ENCODE peak calls at places on chromosomes 11 and 22, in seven cellular contexts. One of them, this sample, is unnamed. For H3K9me3, the result is how much of the 10 kb centered on the place peaks cover.

GRCh38 chr22:44245867-44246266 is 65.1 kb downstream of the PARVG start:
- DNase-seq in OCI-LY7: no peak
- DNase-seq in lower lobe of right lung: no peak
- DNase-seq in heart left ventricle: no peak
- DNase-seq in neural progenitor cell: no peak
- DNase-seq in thyroid gland: peak
- DNase-seq in thoracic aorta: no peak
- DNase-seq in this sample: no peak

GRCh38 chr11:47447906-47448305 is 1.0 kb downstream of the RAPSN start:
- DNase-seq in neural progenitor cell: no peak
- DNase-seq in lower lobe of right lung: no peak
- DNase-seq in thyroid gland: no peak
- DNase-seq in OCI-LY7: no peak
- DNase-seq in thoracic aorta: no peak
- DNase-seq in heart left ventricle: no peak
- DNase-seq in this sample: no peak

GRCh38 chr22:44975444-44976262 is 34.2 kb downstream of the PHF21B start:
- DNase-seq in thyroid gland: peak
- DNase-seq in thoracic aorta: no peak
- DNase-seq in OCI-LY7: peak
- DNase-seq in neural progenitor cell: peak
- DNase-seq in heart left ventricle: peak
- DNase-seq in lower lobe of right lung: peak
- DNase-seq in this sample: peak

GRCh38 chr11:121466063-121466794 is 13.5 kb upstream of the SORL1-AS1 start:
- DNase-seq in OCI-LY7: peak
- DNase-seq in thyroid gland: peak
- DNase-seq in thoracic aorta: peak
- DNase-seq in heart left ventricle: peak
- DNase-seq in lower lobe of right lung: peak
- DNase-seq in neural progenitor cell: peak
- DNase-seq in this sample: peak

GRCh38 chr11:99773646-99774045 is 752.9 kb downstream of the CNTN5 start:
- DNase-seq in thyroid gland: peak
- DNase-seq in heart left ventricle: no peak
- DNase-seq in neural progenitor cell: no peak
- DNase-seq in lower lobe of right lung: no peak
- DNase-seq in thoracic aorta: no peak
- DNase-seq in OCI-LY7: no peak
- DNase-seq in this sample: no peak

GRCh38 chr22:20885557-20886323 is 26.9 kb downstream of the SNAP29 start:
- DNase-seq in thoracic aorta: peak
- DNase-seq in thyroid gland: peak
- DNase-seq in lower lobe of right lung: peak
- DNase-seq in neural progenitor cell: peak
- DNase-seq in OCI-LY7: peak
- DNase-seq in heart left ventricle: peak
- DNase-seq in this sample: peak

GRCh38 chr11:45643585-45643984 is 21.8 kb downstream of the CHST1 start:
- DNase-seq in thyroid gland: no peak
- DNase-seq in heart left ventricle: no peak
- DNase-seq in thoracic aorta: no peak
- DNase-seq in neural progenitor cell: no peak
- DNase-seq in lower lobe of right lung: no peak
- DNase-seq in OCI-LY7: no peak
- DNase-seq in this sample: no peak

GRCh38 chr22:19969141-19969928 is 27.7 kb upstream of the TXNRD2 start:
- DNase-seq in heart left ventricle: no peak
- DNase-seq in thoracic aorta: no peak
- DNase-seq in OCI-LY7: no peak
- DNase-seq in neural progenitor cell: no peak
- DNase-seq in lower lobe of right lung: no peak
- DNase-seq in thyroid gland: no peak
- DNase-seq in this sample: no peak

GRCh38 chr11:88655163-88655562 is 317.6 kb upstream of the CTSC start:
- DNase-seq in lower lobe of right lung: no peak
- DNase-seq in neural progenitor cell: no peak
- DNase-seq in OCI-LY7: no peak
- DNase-seq in heart left ventricle: no peak
- DNase-seq in thoracic aorta: no peak
- DNase-seq in thyroid gland: no peak
- DNase-seq in this sample: no peak

GRCh38 chr11:2555376-2555775 is 110.6 kb downstream of the KCNQ1 start:
- DNase-seq in heart left ventricle: no peak
- DNase-seq in neural progenitor cell: no peak
- DNase-seq in OCI-LY7: no peak
- DNase-seq in thoracic aorta: no peak
- DNase-seq in lower lobe of right lung: peak
- DNase-seq in thyroid gland: no peak
- DNase-seq in this sample: no peak

GRCh38 chr11:102447941-102448868 is 4.4 kb downstream of the TMEM123 start:
- DNase-seq in heart left ventricle: no peak
- DNase-seq in lower lobe of right lung: no peak
- DNase-seq in neural progenitor cell: no peak
- DNase-seq in OCI-LY7: no peak
- DNase-seq in thyroid gland: no peak
- DNase-seq in thoracic aorta: no peak
- DNase-seq in this sample: no peak
- H3K27ac ChIP-seq in heart left ventricle: no peak
- H3K27ac ChIP-seq in lower lobe of right lung: peak
- H3K27ac ChIP-seq in neural progenitor cell: no peak
- H3K27ac ChIP-seq in OCI-LY7: peak
- H3K27ac ChIP-seq in thyroid gland: peak
- H3K27ac ChIP-seq in thoracic aorta: no peak
- H3K27ac ChIP-seq in this sample: no peak

GRCh38 chr22:31973739-31974138 is 29.4 kb downstream of the YWHAH start:
- DNase-seq in thoracic aorta: no peak
- DNase-seq in OCI-LY7: no peak
- DNase-seq in lower lobe of right lung: no peak
- DNase-seq in thyroid gland: no peak
- DNase-seq in neural progenitor cell: no peak
- DNase-seq in heart left ventricle: no peak
- DNase-seq in this sample: no peak
- H3K9me3 ChIP-seq in thoracic aorta: under half
- H3K9me3 ChIP-seq in OCI-LY7: under half
- H3K9me3 ChIP-seq in lower lobe of right lung: under half
- H3K9me3 ChIP-seq in thyroid gland: under half
- H3K9me3 ChIP-seq in neural progenitor cell: under half
- H3K9me3 ChIP-seq in heart left ventricle: under half
- H3K9me3 ChIP-seq in this sample: under half

GRCh38 chr11:41301023-41301422 is 158.4 kb downstream of the LRRC4C start:
- DNase-seq in heart left ventricle: no peak
- DNase-seq in lower lobe of right lung: no peak
- DNase-seq in thoracic aorta: no peak
- DNase-seq in thyroid gland: peak
- DNase-seq in OCI-LY7: no peak
- DNase-seq in neural progenitor cell: no peak
- DNase-seq in this sample: no peak
- H3K27ac ChIP-seq in heart left ventricle: no peak
- H3K27ac ChIP-seq in lower lobe of right lung: no peak
- H3K27ac ChIP-seq in thoracic aorta: no peak
- H3K27ac ChIP-seq in thyroid gland: peak
- H3K27ac ChIP-seq in OCI-LY7: no peak
- H3K27ac ChIP-seq in neural progenitor cell: no peak
- H3K27ac ChIP-seq in this sample: no peak

GRCh38 chr11:32233928-32234327 is 143.1 kb downstream of the RCN1 start:
- DNase-seq in thyroid gland: no peak
- DNase-seq in heart left ventricle: no peak
- DNase-seq in OCI-LY7: no peak
- DNase-seq in neural progenitor cell: no peak
- DNase-seq in thoracic aorta: no peak
- DNase-seq in lower lobe of right lung: no peak
- DNase-seq in this sample: no peak
- H3K9me3 ChIP-seq in thyroid gland: under half
- H3K9me3 ChIP-seq in heart left ventricle: under half
- H3K9me3 ChIP-seq in OCI-LY7: under half
- H3K9me3 ChIP-seq in neural progenitor cell: under half
- H3K9me3 ChIP-seq in thoracic aorta: under half
- H3K9me3 ChIP-seq in lower lobe of right lung: under half
- H3K9me3 ChIP-seq in this sample: under half

DNA sequence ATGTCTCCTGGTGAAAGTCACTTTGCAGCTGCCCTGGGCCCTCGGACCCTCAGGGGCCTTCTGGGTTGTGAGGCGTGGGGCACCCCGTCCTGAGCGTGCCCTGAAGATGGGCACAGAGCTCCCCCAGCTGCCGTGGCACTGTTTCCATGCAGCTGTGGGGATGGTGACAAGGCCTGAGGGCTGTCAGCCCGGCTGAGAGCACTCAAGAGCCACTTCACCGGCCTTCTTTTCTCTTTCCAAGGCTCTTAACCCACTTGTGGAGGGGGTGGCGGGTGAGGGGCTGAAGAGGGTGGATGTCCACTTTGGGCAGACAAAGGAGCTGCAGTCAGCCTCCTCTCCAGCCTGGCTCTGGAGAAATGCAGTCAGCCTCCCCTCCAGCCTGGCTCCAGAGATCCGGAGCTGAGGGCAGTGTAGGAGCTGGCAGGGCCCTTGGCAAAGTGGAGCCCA is 239.5 kb downstream of the ST3GAL4 start:
- DNase-seq in lower lobe of right lung: peak
- DNase-seq in neural progenitor cell: no peak
- DNase-seq in heart left ventricle: no peak
- DNase-seq in thoracic aorta: no peak
- DNase-seq in thyroid gland: peak
- DNase-seq in OCI-LY7: no peak
- DNase-seq in this sample: no peak
- H3K27ac ChIP-seq in lower lobe of right lung: no peak
- H3K27ac ChIP-seq in neural progenitor cell: no peak
- H3K27ac ChIP-seq in heart left ventricle: no peak
- H3K27ac ChIP-seq in thoracic aorta: no peak
- H3K27ac ChIP-seq in thyroid gland: no peak
- H3K27ac ChIP-seq in OCI-LY7: no peak
- H3K27ac ChIP-seq in this sample: no peak